ENCODE peak calls at places on chromosomes 3 and 15, in ten cellular contexts. I, M, R, Q, T, B, V, G, F and X are unnamed samples.

GRCh38 chr3:146845361-146845760 is 240.2 kb upstream of the PLSCR5 start:
- DNase-seq in V (no peak), F (no peak), G (no peak), B (no peak), T (no peak), Q (no peak), R (no peak), I (no peak), M (no peak), X (no peak)

GRCh38 chr3:20350449-20350848 is 164.4 kb upstream of the SGO1 start:
- DNase-seq in V (no peak), M (no peak), I (no peak), Q (no peak), T (no peak), R (no peak), B (no peak), G (no peak), F (no peak), X (no peak)

GRCh38 chr3:143429628-143430514 is 310.3 kb downstream of the CHST2 start:
- DNase-seq in Q (peak; percentile 36), M (no peak), I (no peak), B (no peak), T (no peak), F (no peak), R (no peak), G (no peak), V (no peak), X (no peak)

GRCh38 chr15:83943849-83944404 is 290.0 kb downstream of the ADAMTSL3 start:
- DNase-seq in T (no peak), Q (no peak), V (no peak), B (no peak), G (no peak), M (no peak), R (no peak), F (no peak), I (no peak), X (no peak)

GRCh38 chr15:29064290-29064689 is 178.5 kb downstream of the APBA2 start:
- DNase-seq in F (no peak), G (no peak), B (no peak), M (no peak), V (no peak), R (no peak), T (peak; percentile 52), Q (no peak), I (no peak), X (no peak)

GRCh38 chr3:171950373-171950772 is 89.0 kb upstream of the FNDC3B start:
- DNase-seq in G (no peak), I (no peak), R (no peak), B (no peak), V (no peak), M (no peak), T (no peak), F (peak; percentile 23), Q (no peak), X (no peak)

GRCh38 chr3:70488816-70489215 is 176.4 kb upstream of the MDFIC2 start:
- DNase-seq in G (no peak), T (no peak), B (no peak), F (no peak), I (no peak), V (no peak), M (no peak), R (no peak), Q (no peak), X (no peak)

GRCh38 chr3:143786229-143787199 is 61.8 kb downstream of the SLC9A9 start:
- DNase-seq in V (no peak), F (peak; percentile 16), G (no peak), B (peak; percentile 44), I (no peak), M (peak; percentile 48), T (no peak), R (peak; percentile 11), Q (no peak), X (peak; percentile 69)

DNA sequence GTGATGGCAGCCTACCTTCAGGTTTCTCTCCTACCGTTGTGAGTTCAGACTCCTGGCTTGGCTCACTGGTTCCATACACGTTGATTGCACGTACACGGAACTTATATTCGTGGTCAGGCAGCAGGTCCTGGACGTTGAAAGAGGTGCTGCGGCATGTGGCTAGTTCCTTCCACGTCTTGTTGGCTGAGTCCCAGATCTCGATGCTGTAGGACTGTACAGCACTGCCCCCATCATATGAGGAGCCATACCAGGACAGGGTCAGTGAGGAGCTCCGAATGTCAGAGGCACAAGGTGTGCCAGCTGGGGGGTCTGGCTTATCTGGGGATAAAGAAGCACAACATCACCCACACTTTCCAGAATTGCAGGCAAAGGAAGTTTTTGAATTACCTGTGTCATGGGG is 72.3 kb upstream of the HACD2 start:
- DNase-seq in G (no peak), R (peak; percentile 37), I (no peak), F (no peak), Q (no peak), M (no peak), V (no peak), T (no peak), B (no peak), X (no peak)
- H3K27ac ChIP-seq in G (no peak overlapping the region), R (peak overlapping the region; percentile 90), I (no peak overlapping the region), F (no peak overlapping the region), Q (no peak overlapping the region), M (peak overlapping the region; percentile 76), V (peak overlapping the region; percentile 88), T (no peak overlapping the region), B (peak overlapping the region; percentile 93), X (no peak overlapping the region)

GRCh38 chr3:51243919-51244318 is 141.2 kb upstream of the MANF start:
- DNase-seq in M (no peak), B (no peak), G (no peak), R (no peak), Q (no peak), I (no peak), V (no peak), F (no peak), T (no peak), X (no peak)
- H3K27ac ChIP-seq in M (no peak overlapping the region), B (no peak overlapping the region), G (no peak overlapping the region), R (no peak overlapping the region), Q (no peak overlapping the region), I (no peak overlapping the region), V (no peak overlapping the region), F (no peak overlapping the region), T (no peak overlapping the region), X (no peak overlapping the region)

GRCh38 chr15:89195836-89196235 is 25.5 kb downstream of the RLBP1 start:
- DNase-seq in F (no peak), G (no peak), B (no peak), T (no peak), V (peak; percentile 81), Q (no peak), I (no peak), M (no peak), R (no peak), X (no peak)

GRCh38 chr15:89194608-89195007 is 26.8 kb downstream of the RLBP1 start:
- DNase-seq in F (no peak), Q (no peak), I (no peak), V (no peak), T (no peak), R (no peak), B (no peak), G (no peak), M (no peak), X (no peak)

GRCh38 chr15:89196241-89196640 is 25.1 kb downstream of the RLBP1 start:
- DNase-seq in V (no peak), Q (no peak), M (no peak), G (no peak), R (no peak), I (no peak), B (no peak), F (no peak), T (no peak), X (no peak)

GRCh38 chr15:89192771-89193170 is 28.6 kb downstream of the RLBP1 start:
- DNase-seq in Q (no peak), G (no peak), M (no peak), R (no peak), B (no peak), V (no peak), I (no peak), T (no peak), F (no peak), X (no peak)

DNA sequence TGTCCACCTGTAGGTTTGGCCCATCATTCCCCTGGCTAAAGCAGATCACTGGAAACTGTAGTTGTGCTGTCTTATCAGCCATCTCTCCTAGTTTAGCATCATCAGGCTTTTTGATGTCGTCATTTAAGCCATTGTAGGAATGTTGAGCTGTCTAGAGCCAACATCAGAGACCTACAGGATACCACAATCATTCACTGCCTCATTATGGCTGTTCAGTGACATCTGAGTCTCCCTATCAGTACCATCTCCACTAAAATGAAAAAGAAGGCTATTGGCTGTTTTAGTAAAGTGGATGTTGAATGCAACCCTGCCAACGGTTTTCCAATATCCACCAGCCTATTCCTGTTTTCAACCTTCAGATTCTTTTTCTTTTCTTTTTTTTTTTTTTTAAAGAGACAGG is 29.2 kb downstream of the RLBP1 start:
- DNase-seq in F (no peak), R (no peak), T (no peak), G (no peak), B (no peak), Q (no peak), I (no peak), M (no peak), V (no peak), X (no peak)
- H3K27ac ChIP-seq in F (no peak overlapping the region), R (no peak overlapping the region), T (no peak overlapping the region), G (no peak overlapping the region), B (no peak overlapping the region), Q (no peak overlapping the region), I (no peak overlapping the region), M (no peak overlapping the region), V (no peak overlapping the region), X (no peak overlapping the region)

GRCh38 chr3:116040152-116040551 is 405.1 kb downstream of the LSAMP start:
- DNase-seq in G (no peak), I (no peak), T (no peak), B (no peak), V (no peak), M (no peak), Q (no peak), F (no peak), R (no peak), X (no peak)

GRCh38 chr3:116038968-116039950 is 406.0 kb downstream of the LSAMP start:
- DNase-seq in V (no peak), M (no peak), I (no peak), B (no peak), R (no peak), F (no peak), Q (no peak), G (no peak), T (no peak), X (no peak)

GRCh38 chr3:116034071-116034470 is 410.8 kb downstream of the GAP43 start:
- DNase-seq in F (no peak), I (no peak), G (no peak), R (no peak), T (no peak), V (no peak), B (no peak), Q (no peak), M (no peak), X (no peak)

GRCh38 chr3:116034797-116035196 is 410.5 kb downstream of the LSAMP start:
- DNase-seq in V (no peak), I (no peak), M (no peak), G (no peak), F (no peak), T (no peak), R (no peak), B (no peak), Q (no peak), X (no peak)

DNA sequence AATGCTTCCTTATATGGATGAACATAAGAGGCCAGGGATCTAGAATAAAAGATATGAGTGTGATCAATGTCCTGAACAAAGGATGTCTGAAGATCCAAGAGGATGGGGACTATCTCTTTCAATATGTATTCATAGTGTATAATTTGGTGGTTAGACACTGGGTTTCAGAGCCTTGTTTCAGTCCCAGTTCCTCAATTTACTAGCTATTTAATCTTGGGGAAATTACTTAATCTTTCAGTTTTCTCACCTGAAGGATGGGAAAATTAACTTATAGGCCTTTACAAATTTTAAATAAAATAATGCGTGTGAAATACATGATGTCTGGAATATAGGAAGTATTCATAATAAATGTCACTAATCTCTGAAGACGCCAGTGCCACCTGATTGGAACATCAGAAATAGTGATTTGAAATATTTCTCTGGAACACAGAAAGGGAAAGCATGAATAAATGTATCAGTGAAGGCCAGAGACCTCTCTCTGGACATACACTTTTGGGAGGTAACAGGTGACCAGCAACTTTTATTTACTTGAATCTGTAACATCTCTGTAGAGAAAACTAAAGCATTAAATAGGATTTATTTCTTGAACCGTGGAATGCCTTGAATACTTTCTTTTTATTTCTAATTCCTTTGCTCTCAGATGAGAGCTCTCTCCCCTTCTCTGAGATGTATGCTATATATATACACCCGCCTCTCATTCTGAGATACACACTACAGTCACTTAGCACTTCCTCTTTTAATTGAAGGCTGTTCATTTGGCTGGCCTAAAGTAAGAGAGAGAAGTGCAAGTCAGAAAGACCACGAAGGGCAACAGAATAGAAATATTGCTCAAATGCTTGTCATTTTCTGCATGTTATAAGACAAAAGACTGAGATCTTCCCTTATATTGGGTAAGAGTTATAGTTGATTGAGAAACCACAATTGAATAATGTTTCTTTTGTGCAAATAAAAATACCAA is 407.1 kb downstream of the LSAMP start:
- DNase-seq in Q (no peak), B (no peak), G (no peak), T (no peak), R (no peak), M (no peak), V (no peak), F (peak; percentile 30), I (no peak), X (no peak)
- H3K27ac ChIP-seq in Q (no peak overlapping the region), B (no peak overlapping the region), G (peak overlapping the region; percentile 17), T (no peak overlapping the region), R (no peak overlapping the region), M (no peak overlapping the region), V (no peak overlapping the region), F (no peak overlapping the region), I (no peak overlapping the region), X (no peak overlapping the region)